ENCODE peak calls at places on chromosomes 13 and 19, in five cellular contexts. C, H, T, V and M are unnamed samples.

GRCh38 chr19:49560358-49560900 is 19.9 kb downstream of the NOSIP start:
- DNase-seq in T (peak; percentile 55), C (no peak), V (no peak), H (peak; percentile 55), M (peak; percentile 51)

GRCh38 chr13:83085186-83085900 is 796.9 kb downstream of the SLITRK1 start:
- DNase-seq in T (no peak), H (no peak), V (no peak), C (no peak), M (no peak)

GRCh38 chr19:4337906-4338440 is 654 bp downstream of the STAP2 start:
- DNase-seq in T (peak; percentile 84), C (no peak), H (no peak), V (no peak), M (no peak)

GRCh38 chr13:59247166-59247565 is 916.6 kb downstream of the DIAPH3 start:
- DNase-seq in V (no peak), H (no peak), C (no peak), T (peak; percentile 42), M (no peak)

GRCh38 chr19:18431351-18432197 is 6.4 kb downstream of the ISYNA1 start:
- DNase-seq in C (no peak), V (no peak), H (no peak), T (no peak), M (no peak)

GRCh38 chr19:33813391-33814101 is 16.9 kb downstream of the KCTD15 start:
- DNase-seq in H (no peak), C (no peak), V (no peak), T (no peak), M (no peak)

GRCh38 chr13:87128006-87128405 is 543.2 kb upstream of the SLITRK5 start:
- DNase-seq in V (no peak), C (no peak), H (no peak), T (no peak), M (no peak)

GRCh38 chr13:97392020-97392419 is 41.9 kb upstream of the RAP2A start:
- DNase-seq in H (no peak), C (no peak), T (no peak), V (no peak), M (no peak)

GRCh38 chr13:60838581-60838980 is 441.6 kb downstream of the TDRD3 start:
- DNase-seq in T (no peak), H (no peak), C (no peak), V (no peak), M (no peak)

GRCh38 chr19:49793561-49793840 is 19.6 kb downstream of the FUZ start:
- DNase-seq in T (no peak), C (no peak), V (no peak), H (no peak), M (no peak)

GRCh38 chr13:109088101-109088500 is 458.7 kb downstream of the MYO16 start:
- DNase-seq in T (no peak), C (no peak), H (no peak), V (no peak), M (no peak)

GRCh38 chr13:61084983-61085382 is 330.7 kb downstream of the PCDH20 start:
- DNase-seq in H (no peak), V (no peak), C (no peak), T (no peak), M (no peak)

GRCh38 chr13:83773961-83774360 is 108.3 kb downstream of the SLITRK1 start:
- DNase-seq in H (no peak), T (no peak), C (no peak), V (no peak), M (no peak)

GRCh38 chr13:51849145-51850101 is 4.4 kb upstream of the TMEM272 start:
- DNase-seq in V (peak; percentile 75), H (no peak), T (no peak), C (no peak), M (no peak)

GRCh38 chr13:108494991-108495661 is 134.3 kb upstream of the MYO16 start:
- DNase-seq in C (no peak), T (no peak), V (no peak), H (no peak), M (no peak)

GRCh38 chr19:55160128-55160985 is 2.8 kb upstream of the TNNI3 start:
- DNase-seq in V (peak; percentile 99), C (no peak), H (peak; percentile 67), T (peak; percentile 89), M (peak; percentile 77)

GRCh38 chr13:27679396-27679795 is 57.7 kb downstream of the POLR1D start:
- DNase-seq in V (no peak), T (no peak), H (no peak), C (no peak), M (no peak)

GRCh38 chr19:21264416-21264815 is 64.8 kb downstream of the ZNF708 start:
- DNase-seq in H (no peak), T (no peak), C (no peak), V (no peak), M (no peak)

GRCh38 chr13:97222934-97223710 is 989 bp downstream of the MBNL2 start:
- DNase-seq in T (peak; percentile 16), V (peak; percentile 52), C (no peak), H (no peak), M (no peak)

GRCh38 chr19:24063312-24063711 is 23.7 kb upstream of the ZNF254 start:
- DNase-seq in V (no peak), T (no peak), C (no peak), H (no peak), M (no peak)

GRCh38 chr19:49058592-49058991 is 1.0 kb upstream of the CGB7 start:
- DNase-seq in V (peak; percentile 77), H (no peak), T (no peak), C (no peak), M (no peak)

GRCh38 chr19:36182612-36183454 is 30.6 kb upstream of the COX7A1 start:
- DNase-seq in H (no peak), V (no peak), T (no peak), C (no peak), M (no peak)

DNA sequence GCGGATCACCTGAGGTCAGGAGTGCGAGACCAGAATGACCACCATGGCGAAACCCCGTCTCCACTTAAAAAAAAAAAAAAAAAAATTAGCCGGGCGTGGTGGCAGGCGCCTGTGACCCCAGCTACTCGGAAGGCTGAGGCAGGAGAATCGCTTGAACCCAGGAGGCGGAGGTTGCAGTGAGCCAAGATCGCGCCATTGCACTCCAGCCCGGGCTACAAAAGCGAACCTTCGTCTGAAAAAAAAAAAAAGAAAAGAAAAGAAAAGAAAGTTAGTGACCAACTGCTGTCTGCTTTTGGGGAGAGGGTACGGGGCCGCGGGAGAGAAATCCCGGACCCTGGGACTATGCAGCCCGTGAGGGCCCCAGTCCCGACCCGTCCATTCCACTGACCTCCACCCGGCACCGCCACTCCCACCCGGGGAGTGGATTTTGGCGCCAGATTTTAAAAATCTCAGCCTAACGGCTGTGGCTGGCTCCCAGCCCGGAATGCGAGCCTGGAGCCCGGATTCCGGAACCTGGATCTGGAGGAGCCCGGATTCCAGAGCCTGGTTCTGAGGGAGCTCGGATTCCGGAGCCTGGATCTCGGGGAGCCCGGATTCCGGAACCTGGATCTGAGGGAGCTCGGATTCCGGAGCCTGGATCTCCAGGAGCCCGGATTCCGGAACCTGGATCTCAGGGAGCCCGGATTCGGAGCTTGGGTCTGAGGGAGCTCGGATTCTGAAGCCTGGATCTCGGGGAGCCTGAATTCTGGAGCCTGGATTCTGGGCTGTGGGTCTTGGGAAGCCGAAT is 6.1 kb upstream of the LMNB2 start:
- DNase-seq in V (no peak), H (no peak), T (peak; percentile 84), C (peak; percentile 86), M (no peak)
- H3K27ac ChIP-seq in V (no peak overlapping the region), H (no peak overlapping the region), T (no peak overlapping the region), C (peak overlapping the region; percentile 21), M (no peak overlapping the region)

GRCh38 chr13:34001357-34001756 is 183.4 kb downstream of the RFC3 start:
- DNase-seq in V (no peak), H (no peak), C (no peak), T (no peak), M (no peak)

GRCh38 chr13:34000955-34001354 is 183.0 kb downstream of the RFC3 start:
- DNase-seq in C (no peak), T (no peak), H (no peak), V (no peak), M (no peak)

GRCh38 chr13:33999830-34000605 is 182.1 kb downstream of the RFC3 start:
- DNase-seq in H (no peak), V (no peak), T (peak; percentile 24), C (no peak), M (no peak)

GRCh38 chr13:34003712-34004111 is 185.8 kb downstream of the RFC3 start:
- DNase-seq in H (no peak), T (no peak), V (no peak), C (no peak), M (no peak)

GRCh38 chr13:34002141-34002540 is 184.2 kb downstream of the RFC3 start:
- DNase-seq in C (no peak), H (no peak), V (no peak), T (no peak), M (no peak)
- H3K27ac ChIP-seq in C (no peak overlapping the region), H (no peak overlapping the region), V (no peak overlapping the region), T (no peak overlapping the region), M (no peak overlapping the region)

GRCh38 chr19:19541572-19541971 is 3.5 kb downstream of the CILP2 start:
- DNase-seq in T (no peak), H (no peak), C (no peak), V (no peak), M (no peak)

GRCh38 chr19:19544257-19545127 is 6.4 kb downstream of the CILP2 start:
- DNase-seq in T (no peak), V (no peak), H (no peak), C (no peak), M (no peak)

GRCh38 chr19:19542507-19542906 is 4.4 kb downstream of the CILP2 start:
- DNase-seq in C (no peak), H (no peak), T (no peak), V (no peak), M (no peak)

GRCh38 chr19:19543640-19544039 is 5.6 kb downstream of the CILP2 start:
- DNase-seq in V (no peak), T (no peak), H (no peak), C (no peak), M (no peak)

DNA sequence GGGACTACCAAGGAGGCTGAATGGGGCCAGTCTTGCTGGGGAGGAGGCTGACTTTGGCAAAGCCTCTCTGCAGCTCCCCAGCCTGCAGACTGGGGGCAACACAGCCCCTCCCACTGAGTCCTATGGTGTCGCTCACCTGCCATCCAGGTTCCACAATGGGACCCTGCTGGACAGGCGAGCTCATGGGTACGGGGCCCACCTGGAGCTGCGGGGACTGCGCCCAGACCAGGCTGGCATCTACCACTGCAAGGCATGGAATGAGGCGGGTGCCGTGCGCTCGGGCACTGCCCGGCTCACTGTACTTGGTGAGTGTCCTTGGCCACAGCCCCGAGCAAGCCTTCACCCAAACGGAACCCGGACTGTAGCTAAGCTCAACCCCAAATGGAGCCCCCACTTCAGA is 5.0 kb downstream of the CILP2 start:
- DNase-seq in C (no peak), T (no peak), H (no peak), V (no peak), M (no peak)
- H3K27ac ChIP-seq in C (no peak overlapping the region), T (no peak overlapping the region), H (no peak overlapping the region), V (no peak overlapping the region), M (no peak overlapping the region)

DNA sequence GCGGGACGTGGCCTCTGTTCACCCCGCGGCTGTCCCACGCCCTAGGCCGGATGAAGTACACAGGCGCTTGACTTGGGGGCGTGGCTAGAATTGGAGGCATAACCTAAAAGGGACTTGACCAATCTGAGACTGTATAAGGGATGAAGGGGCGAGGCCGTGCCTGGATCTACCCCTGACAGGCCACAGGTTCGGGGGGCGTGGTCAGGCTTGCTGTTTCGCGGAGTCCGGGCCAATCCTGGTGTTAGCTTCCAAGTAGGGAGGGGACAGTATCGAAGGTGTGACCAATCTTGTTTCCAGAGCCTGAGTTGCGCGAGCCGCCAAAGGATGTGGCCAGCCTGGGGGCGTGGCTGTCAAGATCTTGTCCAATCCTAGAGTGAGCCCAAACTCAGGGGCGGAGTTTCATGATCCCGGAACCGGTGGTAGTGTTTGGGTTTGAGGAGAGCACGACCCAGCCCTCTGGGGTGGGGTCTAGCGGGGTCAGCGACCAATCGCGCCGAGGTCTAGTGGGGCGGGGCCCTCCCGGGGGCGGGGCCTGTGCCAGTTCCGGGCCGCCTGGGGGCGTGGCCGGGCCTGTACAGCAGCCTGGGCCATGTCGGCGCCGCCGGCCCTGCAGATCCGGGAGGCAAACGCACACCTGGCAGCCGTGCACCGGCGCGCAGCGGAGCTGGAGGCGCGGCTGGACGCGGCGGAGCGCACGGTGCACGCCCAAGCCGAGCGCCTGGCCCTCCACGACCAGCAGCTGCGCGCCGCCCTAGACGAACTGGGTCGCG is at the start of gene VMAC:
- DNase-seq in H (peak; percentile 100), V (peak; percentile 100), C (peak; percentile 100), T (peak; percentile 100), M (peak; percentile 100)
- H3K27ac ChIP-seq in H (peak within 1 kb of the TSS; percentile 89), V (peak within 1 kb of the TSS; percentile 73), C (peak within 1 kb of the TSS; percentile 96), T (peak within 1 kb of the TSS; percentile 69), M (peak within 1 kb of the TSS; percentile 91)